ENCODE peak calls at places on chromosomes 6 and 20, in four cellular contexts. R is HCT116, B is retinal pigment epithelial cell, H is fibroblast of lung. M is an unnamed sample.

GRCh38 chr20:58127731-58128130 is 100.7 kb downstream of the ANKRD60 start:
- DNase-seq in R (peak), H (peak), B (peak), M (no peak)

GRCh38 chr6:44029489-44030185 is 97.6 kb downstream of the MRPL14 start:
- DNase-seq in R (no peak), H (peak), B (no peak), M (no peak)

GRCh38 chr6:137654365-137654981 is 160.3 kb upstream of the OLIG3 start:
- DNase-seq in R (no peak), B (no peak), H (no peak), M (no peak)

GRCh38 chr6:56540232-56540631 is 102.5 kb downstream of the DST start:
- DNase-seq in B (no peak), R (no peak), H (no peak), M (no peak)

GRCh38 chr6:26033132-26033941 is 53.9 kb upstream of the HFE start:
- DNase-seq in R (peak), H (peak), B (peak), M (no peak)

GRCh38 chr6:135181333-135182119 is 418 bp downstream of the MYB start:
- DNase-seq in B (no peak), H (peak), R (no peak), M (no peak)

GRCh38 chr6:131792091-131792496 is 15.7 kb upstream of the ENPP1 start:
- DNase-seq in H (peak), R (no peak), B (no peak), M (no peak)

GRCh38 chr6:147167009-147167408 is 37.2 kb upstream of the STXBP5 start:
- DNase-seq in R (no peak), B (no peak), H (peak), M (no peak)

GRCh38 chr20:1001981-1002681 is at the start of gene RSPO4:
- DNase-seq in R (no peak), B (no peak), H (no peak), M (no peak)

GRCh38 chr6:151962246-151962846 is 154.9 kb downstream of the ESR1 start:
- DNase-seq in H (no peak), B (no peak), R (no peak), M (no peak)

GRCh38 chr6:157273756-157274088 is 49.6 kb downstream of the TMEM242 start:
- DNase-seq in B (no peak), R (peak), H (peak), M (peak)

GRCh38 chr20:47137231-47137865 is 219.2 kb downstream of the ZMYND8 start:
- DNase-seq in H (peak), B (no peak), R (no peak), M (no peak)

GRCh38 chr6:1418471-1419191 is 29.3 kb downstream of the FOXF2 start:
- DNase-seq in H (peak), B (no peak), R (no peak), M (no peak)

GRCh38 chr20:18986146-18986830 is 172.7 kb downstream of the SCP2D1 start:
- DNase-seq in B (no peak), H (no peak), R (no peak), M (no peak)

GRCh38 chr6:45076217-45076616 is 251.9 kb upstream of the RUNX2 start:
- DNase-seq in B (no peak), R (no peak), H (peak), M (no peak)

GRCh38 chr20:1567392-1568165 is 10.1 kb upstream of the SIRPD start:
- DNase-seq in H (no peak), R (peak), B (no peak), M (no peak)

GRCh38 chr6:53410508-53411258 is 61.9 kb upstream of the ELOVL5 start:
- DNase-seq in B (no peak), H (peak), R (peak), M (no peak)

GRCh38 chr20:63740070-63740500 is 509 bp downstream of the SLC2A4RG start:
- DNase-seq in R (no peak), H (peak), B (no peak), M (no peak)

GRCh38 chr6:119161450-119161849 is 83.0 kb upstream of the FAM184A start:
- DNase-seq in H (peak), R (no peak), B (peak), M (no peak)

GRCh38 chr6:139407718-139408222 is 33.3 kb upstream of the CITED2 start:
- DNase-seq in H (peak), R (no peak), B (peak), M (no peak)

GRCh38 chr6:13163161-13163944 is 165.0 kb downstream of the TBC1D7 start:
- DNase-seq in B (no peak), R (no peak), H (no peak), M (no peak)

GRCh38 chr6:117555882-117556498 is 46.3 kb downstream of the GOPC start:
- DNase-seq in R (no peak), B (no peak), H (peak), M (peak)

GRCh38 chr6:17940151-17940791 is 47.2 kb downstream of the KIF13A start:
- DNase-seq in H (no peak), B (no peak), R (no peak), M (no peak)

GRCh38 chr20:46331612-46332361 is 23.5 kb upstream of the CDH22 start:
- DNase-seq in H (no peak), R (no peak), B (no peak), M (no peak)

GRCh38 chr6:53029761-53030160 is 34.7 kb upstream of the GSTA4 start:
- DNase-seq in H (no peak), R (no peak), B (no peak), M (no peak)

GRCh38 chr6:29011276-29011734 is 6.2 kb upstream of the ZNF311 start:
- DNase-seq in B (no peak), H (peak), R (no peak), M (no peak)

GRCh38 chr20:9514461-9515210 is at the start of gene LAMP5:
- DNase-seq in R (no peak), H (peak), B (no peak), M (no peak)

GRCh38 chr6:42618686-42619085 is 54.9 kb downstream of the UBR2 start:
- DNase-seq in B (no peak), H (peak), R (no peak), M (no peak)

GRCh38 chr20:25148181-25148981 is 47.1 kb upstream of the ENTPD6 start:
- DNase-seq in B (peak), H (peak), R (no peak), M (peak)

GRCh38 chr6:150685860-150686259 is 86.2 kb downstream of the PLEKHG1 start:
- DNase-seq in H (peak), B (no peak), R (peak), M (no peak)

GRCh38 chr20:13261460-13262301 is 40.6 kb downstream of the ISM1 start:
- DNase-seq in H (peak), R (peak), B (peak), M (no peak)
- TF ChIP-seq CTCF in H (peak), R (peak), B (peak), M (no peak)

DNA sequence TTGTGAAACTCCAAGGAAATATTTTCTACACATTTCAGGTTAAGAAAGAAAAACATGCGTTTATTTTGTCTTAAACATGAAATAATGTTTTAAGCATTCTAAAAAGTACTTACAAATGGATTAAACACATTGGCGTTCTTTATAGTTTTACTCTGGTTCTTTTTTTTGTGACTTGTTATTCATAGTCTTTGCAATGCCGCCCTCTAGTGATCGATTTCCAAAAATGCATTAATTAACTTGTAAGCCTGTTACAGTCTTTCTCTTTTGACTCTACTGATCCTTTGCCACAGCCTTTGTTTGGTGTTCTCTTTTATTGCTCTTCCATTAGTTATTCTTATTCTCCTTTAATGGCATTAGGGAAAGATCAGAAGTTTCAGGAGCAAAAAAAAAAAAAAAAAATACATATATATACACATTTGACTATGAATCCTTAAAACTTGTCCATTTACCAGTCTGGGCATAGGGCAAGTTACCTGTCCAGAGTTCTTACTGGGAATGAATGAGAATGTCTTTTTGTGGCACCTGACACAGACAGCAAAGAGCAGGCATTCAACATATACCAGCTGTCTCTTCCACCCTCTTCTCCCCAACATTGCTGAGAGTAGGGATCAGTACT is 59.9 kb downstream of the MACROD2 start:
- DNase-seq in B (no peak), H (peak), R (peak), M (no peak)
- TF ChIP-seq CTCF in B (peak), H (peak), R (peak), M (no peak)

GRCh38 chr6:106556368-106556960 is 72.8 kb downstream of the RTN4IP1 start:
- DNase-seq in R (no peak), B (no peak), H (peak), M (no peak)
- TF ChIP-seq CTCF in R (peak), B (peak), H (peak), M (no peak)

GRCh38 chr6:111565316-111566221 is 40.1 kb downstream of the TRAF3IP2 start:
- DNase-seq in B (no peak), H (no peak), R (no peak), M (no peak)
- TF ChIP-seq CTCF in B (no peak), H (no peak), R (peak), M (no peak)

GRCh38 chr6:111579816-111580215 is 25.9 kb downstream of the TRAF3IP2 start:
- DNase-seq in H (no peak), B (no peak), R (no peak), M (no peak)

GRCh38 chr6:111581957-111582356 is 23.7 kb downstream of the TRAF3IP2 start:
- DNase-seq in R (no peak), H (no peak), B (no peak), M (no peak)

GRCh38 chr6:111580401-111580800 is 25.3 kb downstream of the TRAF3IP2 start:
- DNase-seq in H (no peak), B (no peak), R (no peak), M (no peak)

GRCh38 chr6:111583221-111583620 is 22.5 kb downstream of the TRAF3IP2 start:
- DNase-seq in H (no peak), B (no peak), R (no peak), M (no peak)

GRCh38 chr6:111580826-111581505 is 24.7 kb downstream of the TRAF3IP2 start:
- DNase-seq in H (peak), B (no peak), R (no peak), M (no peak)
- TF ChIP-seq CTCF in H (no peak), B (peak), R (no peak), M (no peak)

DNA sequence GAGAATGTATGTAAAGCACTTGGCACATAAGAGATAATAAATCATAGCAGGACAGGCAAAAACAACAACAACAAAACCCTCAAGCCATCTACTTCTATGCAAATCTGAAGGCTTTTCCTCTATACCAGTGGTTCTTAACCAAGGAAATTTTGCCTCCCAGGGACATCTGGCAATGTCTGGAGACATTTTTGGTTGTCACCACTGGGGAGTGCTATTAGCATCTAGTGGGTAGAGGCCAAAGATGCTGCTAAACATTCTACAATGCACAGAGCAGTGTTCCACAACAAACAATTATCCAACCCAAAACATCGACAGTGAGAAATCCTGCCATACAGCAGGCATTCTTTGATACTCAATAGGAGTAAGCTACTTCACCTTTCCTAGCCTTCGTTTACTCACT is 28.2 kb downstream of the NDRG3 start:
- DNase-seq in H (no peak), B (no peak), R (no peak), M (no peak)
- TF ChIP-seq CTCF in H (no peak), B (peak), R (peak), M (no peak)

GRCh38 chr6:5950448-5950847 is 56.3 kb downstream of the NRN1 start:
- DNase-seq in B (no peak), H (no peak), R (no peak), M (no peak)
- TF ChIP-seq CTCF in B (peak), H (peak), R (peak), M (no peak)

GRCh38 chr6:169016758-169017157 is 236.9 kb downstream of the THBS2 start:
- DNase-seq in B (no peak), H (no peak), R (no peak), M (no peak)

GRCh38 chr6:169020821-169021220 is 232.8 kb downstream of the THBS2 start:
- DNase-seq in R (no peak), B (no peak), H (no peak), M (no peak)

GRCh38 chr6:169022079-169022478 is 231.6 kb downstream of the THBS2 start:
- DNase-seq in H (no peak), R (no peak), B (no peak), M (no peak)

GRCh38 chr6:169019111-169019510 is 234.5 kb downstream of the THBS2 start:
- DNase-seq in H (no peak), B (no peak), R (no peak), M (no peak)

GRCh38 chr6:169019727-169020491 is 233.7 kb downstream of the THBS2 start:
- DNase-seq in H (peak), R (no peak), B (peak), M (no peak)
- TF ChIP-seq CTCF in H (no peak), R (no peak), B (peak), M (no peak)

DNA sequence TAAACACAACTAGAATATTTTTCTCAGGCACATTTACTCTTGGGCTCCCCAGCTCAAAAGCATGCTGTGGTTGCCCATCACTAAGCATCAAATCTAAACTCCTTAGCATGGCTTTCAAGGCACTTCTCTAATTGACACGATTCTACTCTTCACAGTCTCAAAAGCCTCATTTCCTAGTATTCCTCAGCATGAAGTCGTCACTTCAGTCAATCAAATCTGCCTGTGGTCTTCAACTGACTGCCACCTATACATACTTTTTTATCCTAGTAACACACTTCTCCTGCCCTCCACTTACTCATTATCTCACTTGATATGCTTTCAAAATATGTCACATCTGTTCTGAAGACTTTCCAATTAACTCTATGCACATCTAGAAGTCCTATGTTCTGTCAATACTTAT is 110.3 kb downstream of the TBC1D32 start:
- DNase-seq in H (no peak), R (no peak), B (no peak), M (no peak)
- TF ChIP-seq CTCF in H (no peak), R (no peak), B (no peak), M (no peak)

DNA sequence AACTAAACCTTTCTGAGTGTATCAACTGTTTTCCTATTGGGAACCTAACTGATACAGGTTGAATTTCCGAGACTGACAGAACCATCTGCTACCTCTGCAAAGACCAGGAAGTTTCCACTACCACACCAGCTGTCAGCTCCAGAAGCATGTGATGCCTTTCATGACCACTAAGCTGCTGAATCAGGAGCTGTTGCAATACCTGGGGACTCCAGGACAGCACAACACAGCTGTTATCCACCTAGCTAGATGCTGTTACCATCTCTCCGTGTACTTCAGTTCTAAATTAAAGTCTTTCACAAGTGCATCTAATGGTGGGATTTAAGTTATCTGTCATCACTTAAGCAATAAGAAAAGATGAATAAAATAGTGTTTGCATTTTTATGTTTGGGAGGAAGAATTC is 158.2 kb upstream of the IMPG1 start:
- DNase-seq in B (no peak), H (no peak), R (peak), M (no peak)
- TF ChIP-seq CTCF in B (peak), H (no peak), R (no peak), M (no peak)

M was measured in omental fat pad.